ENCODE peak calls at places on chromosome 5, in six cellular contexts. Z is RPMI7951; K is MV-4-11; F is cardiac fibroblast; T is left cardiac atrium; W is activated CD4-positive, alpha-beta T cell treated with anti-CD3 and anti-CD28 coated beads for 4 hours. M is an unnamed sample.

GRCh38 chr5:52520171-52520570 is 267.5 kb upstream of the ITGA1 start:
- DNase-seq in T (no peak), K (no peak), Z (no peak), W (no peak), F (no peak), M (no peak)

GRCh38 chr5:150829744-150830143 is 16.6 kb upstream of the IRGM start:
- DNase-seq in T (no peak), F (no peak), W (no peak), Z (no peak), K (no peak), M (no peak)

GRCh38 chr5:40428129-40428528 is 251.6 kb upstream of the PTGER4 start:
- DNase-seq in K (peak; percentile 86), Z (peak; percentile 69), T (peak; percentile 66), W (peak; percentile 32), F (peak; percentile 70), M (no peak)

GRCh38 chr5:127930311-127930710 is 153.3 kb upstream of the SLC12A2 start:
- DNase-seq in T (no peak), K (no peak), F (peak; percentile 51), W (no peak), Z (no peak), M (no peak)

GRCh38 chr5:151615431-151615830 is 24.3 kb upstream of the FAT2 start:
- DNase-seq in T (no peak), Z (no peak), W (no peak), K (no peak), F (no peak), M (no peak)

GRCh38 chr5:54761213-54761701 is 224.1 kb downstream of the ESM1 start:
- DNase-seq in W (no peak), T (peak; percentile 57), K (no peak), Z (peak; percentile 82), F (peak; percentile 98), M (peak; percentile 85)

GRCh38 chr5:180613789-180614188 is 22.5 kb upstream of the SCGB3A1 start:
- DNase-seq in F (no peak), W (no peak), Z (no peak), T (no peak), K (no peak), M (no peak)

GRCh38 chr5:407051-407450 is 35.9 kb upstream of the EXOC3 start:
- DNase-seq in T (no peak), Z (no peak), W (no peak), K (no peak), F (no peak), M (no peak)

GRCh38 chr5:163894645-163895044 is 389.2 kb downstream of the MAT2B start:
- DNase-seq in Z (peak; percentile 39), W (no peak), K (peak; percentile 86), F (peak; percentile 47), T (no peak), M (no peak)

GRCh38 chr5:158910782-158911692 is 188.7 kb downstream of the EBF1 start:
- DNase-seq in Z (no peak), W (no peak), T (no peak), F (peak; percentile 11), K (no peak), M (no peak)

GRCh38 chr5:176844706-176845391 is 34.5 kb downstream of the UNC5A start:
- DNase-seq in F (peak; percentile 11), W (no peak), K (no peak), T (no peak), Z (peak; percentile 89), M (no peak)

GRCh38 chr5:110007101-110007500 is 317.4 kb downstream of the MAN2A1 start:
- DNase-seq in F (no peak), Z (no peak), T (no peak), K (no peak), W (no peak), M (no peak)

GRCh38 chr5:127517110-127517479 is 345 bp upstream of the PRRC1 start:
- DNase-seq in Z (peak; percentile 57), W (no peak), K (no peak), T (no peak), F (no peak), M (no peak)

GRCh38 chr5:80255425-80255751 is 460 bp downstream of the SERINC5 start:
- DNase-seq in T (peak; percentile 71), K (no peak), W (peak; percentile 35), Z (peak; percentile 45), F (peak; percentile 65), M (peak; percentile 60)

GRCh38 chr5:168793844-168794837 is 215.0 kb upstream of the PANK3 start:
- DNase-seq in T (peak; percentile 40), F (peak; percentile 74), Z (peak; percentile 42), W (no peak), K (peak; percentile 93), M (peak; percentile 37)

GRCh38 chr5:63596254-63596653 is 366.0 kb downstream of the HTR1A start:
- DNase-seq in T (no peak), F (no peak), Z (no peak), W (no peak), K (no peak), M (no peak)

GRCh38 chr5:1724822-1725602 is 74.6 kb downstream of the MRPL36 start:
- DNase-seq in K (no peak), T (no peak), F (peak; percentile 12), W (no peak), Z (peak; percentile 2), M (no peak)

GRCh38 chr5:3600106-3600997 is 4.7 kb downstream of the IRX1 start:
- DNase-seq in T (no peak), W (no peak), K (no peak), F (no peak), Z (no peak), M (no peak)

GRCh38 chr5:171158581-171158980 is 150.5 kb upstream of the TLX3 start:
- DNase-seq in T (no peak), K (no peak), Z (no peak), W (no peak), F (no peak), M (no peak)

GRCh38 chr5:113071401-113071800 is 94.8 kb downstream of the DCP2 start:
- DNase-seq in Z (no peak), F (no peak), T (no peak), K (no peak), W (no peak), M (no peak)

GRCh38 chr5:55680353-55680752 is 31.8 kb downstream of the SLC38A9 start:
- DNase-seq in K (no peak), Z (no peak), T (no peak), W (no peak), F (no peak), M (no peak)

GRCh38 chr5:146015001-146015400 is 78.6 kb downstream of the SH3RF2 start:
- DNase-seq in Z (no peak), T (no peak), F (no peak), W (no peak), K (no peak), M (no peak)

GRCh38 chr5:66406761-66407289 is 189.4 kb upstream of the MAST4 start:
- DNase-seq in F (no peak), W (no peak), T (no peak), K (peak; percentile 33), Z (no peak), M (no peak)

GRCh38 chr5:118405650-118406061 is 582.7 kb downstream of the DTWD2 start:
- DNase-seq in F (no peak), K (no peak), W (no peak), T (no peak), Z (no peak), M (no peak)

GRCh38 chr5:149217802-149218153 is 53.9 kb upstream of the AFAP1L1 start:
- DNase-seq in T (peak; percentile 75), K (no peak), F (no peak), W (no peak), Z (no peak), M (no peak)

GRCh38 chr5:177040814-177041410 is 18.4 kb downstream of the ZNF346 start:
- DNase-seq in T (no peak), Z (peak; percentile 39), W (no peak), F (peak; percentile 63), K (no peak), M (peak; percentile 25)

GRCh38 chr5:154117050-154117449 is 73.5 kb upstream of the GALNT10 start:
- DNase-seq in F (no peak), W (no peak), T (no peak), K (no peak), Z (no peak), M (no peak)

GRCh38 chr5:172886974-172887491 is 53.0 kb downstream of the ERGIC1 start:
- DNase-seq in T (peak; percentile 77), F (peak; percentile 98), K (peak; percentile 98), Z (peak; percentile 52), W (no peak), M (peak; percentile 86)

GRCh38 chr5:6003040-6003825 is 375.1 kb downstream of the MED10 start:
- DNase-seq in F (no peak), K (no peak), W (no peak), Z (no peak), T (no peak), M (no peak)

GRCh38 chr5:31106259-31106658 is 87.2 kb upstream of the CDH6 start:
- DNase-seq in F (no peak), K (no peak), W (no peak), Z (no peak), T (no peak), M (no peak)

M was measured in uterus.